ENCODE peak calls at places on chromosome 20, in six cellular contexts. B is B cell; K is iris pigment epithelial cell; H is cardiac septum; Z is K562; M is stimulated activated CD4-positive, alpha-beta T cell treated with anti-CD3 and anti-CD28 coated beads, Interleukin-4, amount 100 ng/mL, for 4 hours. L is an unnamed sample.

GRCh38 chr20:16434087-16434664 is 139.1 kb downstream of the KIF16B start:
- DNase-seq in B (peak; percentile 60), K (peak; percentile 46), H (no peak), Z (peak; percentile 44), M (peak; percentile 13), L (peak; percentile 86)

GRCh38 chr20:53579581-53580375 is 13.9 kb downstream of the ZNF217 start:
- DNase-seq in B (no peak), K (peak; percentile 77), H (no peak), Z (peak; percentile 22), M (no peak), L (no peak)

GRCh38 chr20:54293526-54293925 is 85.6 kb downstream of the PFDN4 start:
- DNase-seq in B (no peak), K (no peak), H (no peak), Z (no peak), M (no peak), L (no peak)

GRCh38 chr20:16194961-16195360 is 378.3 kb downstream of the KIF16B start:
- DNase-seq in B (no peak), K (no peak), H (no peak), Z (no peak), M (no peak), L (no peak)

GRCh38 chr20:20224806-20225205 is 143.1 kb upstream of the INSM1 start:
- DNase-seq in B (no peak), K (no peak), H (no peak), Z (no peak), M (no peak), L (no peak)

GRCh38 chr20:37670426-37670825 is 23.4 kb upstream of the CTNNBL1 start:
- DNase-seq in B (no peak), K (no peak), H (no peak), Z (no peak), M (no peak), L (no peak)

GRCh38 chr20:45347936-45348809 is at the start of gene SDC4:
- DNase-seq in B (peak; percentile 60), K (peak; percentile 62), H (no peak), Z (peak; percentile 86), M (peak; percentile 72), L (peak; percentile 69)

GRCh38 chr20:21378259-21378658 is 19.1 kb downstream of the NKX2-4 start:
- DNase-seq in B (no peak), K (no peak), H (no peak), Z (no peak), M (no peak), L (no peak)

GRCh38 chr20:46853926-46854325 is 40.7 kb upstream of the EYA2 start:
- DNase-seq in B (no peak), K (no peak), H (no peak), Z (no peak), M (no peak), L (no peak)

GRCh38 chr20:32877507-32877906 is 18.8 kb downstream of the EFCAB8 start:
- DNase-seq in B (no peak), K (peak; percentile 74), H (no peak), Z (no peak), M (no peak), L (peak; percentile 60)

GRCh38 chr20:61911824-61912223 is 153.9 kb downstream of the TAF4 start:
- DNase-seq in B (no peak), K (no peak), H (no peak), Z (no peak), M (no peak), L (no peak)

GRCh38 chr20:54643761-54644160 is 168.4 kb downstream of the DOK5 start:
- DNase-seq in B (no peak), K (peak; percentile 92), H (no peak), Z (no peak), M (no peak), L (no peak)

GRCh38 chr20:45341939-45342862 is 6.0 kb downstream of the SDC4 start:
- DNase-seq in B (no peak), K (peak; percentile 71), H (peak; percentile 90), Z (no peak), M (no peak), L (peak; percentile 87)

GRCh38 chr20:60952861-60953260 is 299.2 kb upstream of the CDH4 start:
- DNase-seq in B (no peak), K (no peak), H (no peak), Z (no peak), M (no peak), L (no peak)

GRCh38 chr20:3115190-3116107 is 30.9 kb upstream of the AVP start:
- DNase-seq in B (peak; percentile 57), K (peak; percentile 37), H (no peak), Z (peak; percentile 67), M (no peak), L (peak; percentile 83)

GRCh38 chr20:49858076-49858565 is 45.5 kb downstream of the SLC9A8 start:
- DNase-seq in B (no peak), K (peak; percentile 55), H (no peak), Z (no peak), M (no peak), L (no peak)

GRCh38 chr20:43720007-43720406 is 6.8 kb downstream of the GTSF1L start:
- DNase-seq in B (no peak), K (no peak), H (no peak), Z (no peak), M (no peak), L (no peak)

GRCh38 chr20:51404297-51405060 is 138.0 kb downstream of the NFATC2 start:
- DNase-seq in B (peak; percentile 90), K (peak; percentile 54), H (no peak), Z (no peak), M (peak; percentile 86), L (no peak)

GRCh38 chr20:47066484-47067270 is 172.0 kb downstream of the EYA2 start:
- DNase-seq in B (no peak), K (peak; percentile 89), H (no peak), Z (no peak), M (no peak), L (no peak)

GRCh38 chr20:22807646-22808045 is 223.3 kb upstream of the FOXA2 start:
- DNase-seq in B (no peak), K (no peak), H (no peak), Z (no peak), M (no peak), L (no peak)

GRCh38 chr20:11431613-11432012 is 486.1 kb upstream of the BTBD3 start:
- DNase-seq in B (no peak), K (peak; percentile 36), H (no peak), Z (no peak), M (no peak), L (no peak)

GRCh38 chr20:63320616-63321147 is 27.7 kb downstream of the COL20A1 start:
- DNase-seq in B (no peak), K (no peak), H (peak; percentile 33), Z (no peak), M (no peak), L (no peak)

GRCh38 chr20:36035720-36036119 is 67.3 kb downstream of the CNBD2 start:
- DNase-seq in B (no peak), K (no peak), H (no peak), Z (no peak), M (no peak), L (no peak)